ENCODE peak calls at places on chromosomes 1 and 21, in four cellular contexts. A, L, N and Z are unnamed samples.
A peak's percentile ranks its signal among the peaks of the same experiment; 100 is the strongest.

GRCh38 chr1:244200596-244200995 is 149.5 kb downstream of the ZBTB18 start:
- DNase-seq in L (no peak), A (no peak), N (no peak), Z (no peak)

GRCh38 chr1:96362623-96363022 is 359.0 kb upstream of the PTBP2 start:
- DNase-seq in A (no peak), N (peak; percentile 96), L (peak; percentile 59), Z (peak; percentile 92)

GRCh38 chr21:36388835-36389234 is 3.6 kb downstream of the CHAF1B start:
- DNase-seq in L (no peak), N (no peak), A (no peak), Z (no peak)

GRCh38 chr21:44911384-44912157 is 9.1 kb downstream of the ITGB2 start:
- DNase-seq in A (peak; percentile 87), N (peak; percentile 92), L (no peak), Z (no peak)

GRCh38 chr1:212621043-212621829 is 12.7 kb downstream of the ATF3 start:
- DNase-seq in A (no peak), N (no peak), L (peak; percentile 66), Z (no peak)

GRCh38 chr1:236389253-236389652 is 4.8 kb upstream of the EDARADD start:
- DNase-seq in L (no peak), A (no peak), N (peak; percentile 26), Z (no peak)

GRCh38 chr21:15638856-15639549 is 90.8 kb upstream of the USP25 start:
- DNase-seq in N (peak; percentile 74), A (peak; percentile 81), L (peak; percentile 91), Z (no peak)

GRCh38 chr1:229514578-229515275 is 6.6 kb upstream of the NUP133 start:
- DNase-seq in A (peak; percentile 53), L (peak; percentile 61), N (peak; percentile 82), Z (peak; percentile 47)

GRCh38 chr1:118115567-118116272 is 69.3 kb downstream of the SPAG17 start:
- DNase-seq in L (no peak), N (peak; percentile 71), A (no peak), Z (no peak)

GRCh38 chr1:46181343-46182260 is 5.3 kb upstream of the P3R3URF start:
- DNase-seq in L (peak; percentile 46), A (no peak), N (peak; percentile 83), Z (no peak)

GRCh38 chr1:180916012-180916770 is 3.5 kb downstream of the KIAA1614 start:
- DNase-seq in N (no peak), A (no peak), L (no peak), Z (no peak)

GRCh38 chr1:11765661-11766428 is 3.9 kb downstream of the C1orf167 start:
- DNase-seq in N (no peak), A (no peak), L (no peak), Z (no peak)

GRCh38 chr1:11764519-11764918 is 2.5 kb downstream of the C1orf167 start:
- DNase-seq in A (no peak), N (no peak), L (no peak), Z (no peak)

GRCh38 chr1:11759791-11760190 is 2.2 kb upstream of the C1orf167 start:
- DNase-seq in A (no peak), L (no peak), N (no peak), Z (no peak)

GRCh38 chr1:11761285-11761684 is 708 bp upstream of the C1orf167 start:
- DNase-seq in L (no peak), N (no peak), A (no peak), Z (no peak)

DNA sequence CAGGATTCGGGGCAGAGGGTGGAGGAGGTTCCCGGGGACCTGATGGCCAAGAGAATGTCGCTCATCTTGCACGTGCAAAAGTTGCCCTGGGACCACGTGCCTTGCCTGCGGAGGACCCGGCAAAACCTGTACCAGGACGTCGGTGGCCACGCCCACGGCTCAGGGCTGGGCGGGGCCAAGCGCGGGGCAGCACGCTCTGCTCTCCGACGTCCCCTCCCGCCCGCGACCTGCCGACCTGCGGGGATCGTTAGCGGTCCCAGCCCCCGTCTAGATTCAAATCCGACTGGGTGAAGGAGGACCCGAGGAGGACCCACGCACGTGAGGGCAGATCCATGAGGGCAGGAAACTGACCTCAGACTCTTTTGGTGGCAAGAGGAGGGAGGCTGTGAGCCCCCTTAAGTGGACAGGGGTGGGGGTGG is at the start of gene C1orf167:
- DNase-seq in N (no peak), L (no peak), A (no peak), Z (no peak)
- H3K4me3 ChIP-seq in N (no peak within 1 kb of the TSS), L (no peak within 1 kb of the TSS), A (peak within 1 kb of the TSS; percentile 17), Z (no peak within 1 kb of the TSS)

GRCh38 chr1:24932725-24933294 is 2.7 kb upstream of the RUNX3 start:
- DNase-seq in L (no peak), N (no peak), A (no peak), Z (no peak)
- H3K4me3 ChIP-seq in L (no peak overlapping the region), N (no peak overlapping the region), A (no peak overlapping the region), Z (no peak overlapping the region)

GRCh38 chr1:81805537-81806431 is 5.0 kb downstream of the ADGRL2 start:
- DNase-seq in A (no peak), N (no peak), L (no peak), Z (no peak)
- H3K4me3 ChIP-seq in A (peak overlapping the region; percentile 76), N (no peak overlapping the region), L (no peak overlapping the region), Z (no peak overlapping the region)

DNA sequence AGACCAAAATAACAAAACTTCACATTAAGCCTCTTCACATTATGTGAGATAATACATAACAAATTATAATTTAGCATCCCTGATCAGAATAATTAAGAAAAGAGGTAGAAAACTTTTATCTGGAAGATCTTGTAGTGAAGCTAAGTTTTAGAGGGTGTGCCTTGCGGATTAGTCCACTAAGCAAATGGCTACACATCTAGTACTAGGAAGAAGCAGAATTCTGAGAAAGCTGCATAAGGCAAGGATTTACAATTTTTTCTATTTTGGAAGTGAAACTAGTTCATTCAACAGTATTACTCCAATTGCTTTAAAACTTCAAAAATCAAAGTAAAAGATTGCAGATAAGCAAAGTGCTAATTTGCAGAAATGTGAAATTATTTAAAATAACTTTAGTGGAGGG is 3.5 kb downstream of the YOD1 start:
- DNase-seq in N (peak; percentile 25), L (no peak), A (no peak), Z (no peak)
- H3K4me3 ChIP-seq in N (peak overlapping the region; percentile 78), L (no peak overlapping the region), A (no peak overlapping the region), Z (no peak overlapping the region)

GRCh38 chr1:155978973-155979429 is 654 bp upstream of the ARHGEF2 start:
- DNase-seq in A (no peak), N (no peak), L (no peak), Z (no peak)

GRCh38 chr1:155983191-155984023 is 5.1 kb upstream of the ARHGEF2 start:
- DNase-seq in A (no peak), N (peak; percentile 70), L (no peak), Z (peak; percentile 96)

GRCh38 chr1:155982106-155982505 is 3.8 kb upstream of the ARHGEF2 start:
- DNase-seq in A (no peak), N (no peak), L (no peak), Z (no peak)

GRCh38 chr1:155979525-155980343 is 1.4 kb upstream of the ARHGEF2 start:
- DNase-seq in L (peak; percentile 31), A (no peak), N (no peak), Z (no peak)

DNA sequence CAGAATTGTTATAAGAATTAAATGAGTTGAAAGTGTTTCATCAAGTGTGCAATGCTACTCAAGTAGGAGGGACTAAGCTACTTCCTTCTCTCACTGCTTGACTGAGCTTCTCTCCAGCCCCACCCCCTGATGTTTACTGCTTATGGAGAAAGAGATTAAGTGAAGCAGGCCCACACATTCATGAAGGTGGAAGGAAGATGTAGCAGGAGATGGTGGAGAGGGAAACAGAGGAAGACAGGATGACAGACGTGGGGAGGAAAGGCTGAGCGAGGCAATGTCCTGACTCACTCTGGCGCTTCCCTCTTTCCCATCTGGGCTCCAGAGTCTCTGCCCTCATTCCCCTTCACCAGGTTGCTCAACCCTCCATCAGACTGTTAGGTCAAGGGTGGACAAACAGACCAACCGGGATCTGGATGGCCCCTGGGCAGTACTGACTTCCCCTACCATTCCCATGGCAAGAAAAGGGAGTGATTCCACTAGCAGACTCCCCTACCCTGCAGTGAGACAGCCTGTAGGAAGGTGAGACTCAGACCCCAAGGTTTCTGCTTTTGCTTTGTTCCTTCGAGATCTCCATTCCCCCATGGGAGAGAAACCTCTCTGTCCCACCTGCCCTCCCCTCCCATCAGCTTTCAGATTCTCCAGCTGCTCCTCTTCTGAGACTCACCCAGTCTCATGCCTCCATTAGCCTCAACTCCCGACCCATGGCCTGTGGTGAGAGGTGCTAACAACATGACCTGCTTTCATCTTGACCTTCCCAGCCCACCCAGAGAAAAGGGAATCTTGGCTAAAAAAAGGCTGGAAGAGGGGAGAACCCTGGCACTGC is 3.1 kb upstream of the ARHGEF2 start:
- DNase-seq in A (peak; percentile 53), L (peak; percentile 97), N (no peak), Z (no peak)
- H3K4me3 ChIP-seq in A (peak overlapping the region; percentile 94), L (no peak overlapping the region), N (no peak overlapping the region), Z (peak overlapping the region; percentile 88)

DNA sequence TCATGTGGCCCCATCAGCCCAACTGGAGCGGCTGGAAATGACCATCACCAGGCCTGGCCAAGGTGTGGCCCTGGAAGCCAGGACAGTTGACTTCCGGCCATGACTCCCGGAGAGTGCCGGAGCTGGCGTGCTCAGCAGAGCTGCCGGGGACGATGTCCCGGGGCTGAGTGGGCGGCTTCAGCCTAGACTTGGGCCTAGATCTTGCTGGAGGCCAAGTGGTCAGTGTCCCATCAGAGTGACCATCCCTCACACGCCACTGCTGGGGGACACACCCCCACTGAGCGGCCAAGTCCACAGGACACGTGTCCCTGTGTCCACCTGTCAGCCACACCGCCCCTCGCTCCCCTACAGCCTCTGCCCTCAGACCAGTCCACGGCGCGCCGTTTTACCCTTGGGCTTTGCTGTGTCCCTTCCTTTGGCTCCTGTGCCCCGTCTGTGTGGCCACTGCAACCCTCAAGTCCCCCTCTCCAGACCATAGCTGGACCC is 4.0 kb downstream of the FAAP20 start:
- DNase-seq in L (no peak), N (peak; percentile 35), A (peak; percentile 60), Z (no peak)
- H3K4me3 ChIP-seq in L (no peak overlapping the region), N (peak overlapping the region; percentile 70), A (peak overlapping the region; percentile 63), Z (peak overlapping the region; percentile 62)

GRCh38 chr1:7931446-7931812 is 9.2 kb downstream of the TNFRSF9 start:
- DNase-seq in A (no peak), N (no peak), L (no peak), Z (no peak)
- H3K4me3 ChIP-seq in A (no peak overlapping the region), N (no peak overlapping the region), L (no peak overlapping the region), Z (no peak overlapping the region)

GRCh38 chr21:41506005-41506404 is 2.0 kb downstream of the TMPRSS2 start:
- DNase-seq in A (no peak), N (no peak), L (no peak), Z (no peak)
- H3K4me3 ChIP-seq in A (peak overlapping the region; percentile 60), N (peak overlapping the region; percentile 83), L (no peak overlapping the region), Z (no peak overlapping the region)

GRCh38 chr1:35518183-35518582 is 39.0 kb downstream of the KIAA0319L start:
- DNase-seq in A (no peak), N (no peak), L (no peak), Z (no peak)
- H3K4me3 ChIP-seq in A (no peak overlapping the region), N (no peak overlapping the region), L (no peak overlapping the region), Z (no peak overlapping the region)

GRCh38 chr1:206000641-206001339 is 2.4 kb downstream of the RAB7B start:
- DNase-seq in L (no peak), A (no peak), N (no peak), Z (no peak)
- H3K4me3 ChIP-seq in L (no peak overlapping the region), A (no peak overlapping the region), N (no peak overlapping the region), Z (no peak overlapping the region)